ENCODE peak calls at places on chromosomes 5 and 9, in six cellular contexts. One of them, this sample, is unnamed. For H3K4me1, the result is how much of the 10 kb centered on the place peaks cover.

GRCh38 chr9:136080716-136081112 is 14.4 kb downstream of the NACC2 start:
- DNase-seq in lower lobe of right lung: peak
- DNase-seq in left lung: no peak
- DNase-seq in heart right ventricle: no peak
- DNase-seq in adrenal gland: no peak
- DNase-seq in IMR-90: no peak
- DNase-seq in this sample: no peak

GRCh38 chr9:134076644-134077043 is 8.8 kb upstream of the BRD3 start:
- DNase-seq in lower lobe of right lung: no peak
- DNase-seq in left lung: no peak
- DNase-seq in heart right ventricle: no peak
- DNase-seq in adrenal gland: no peak
- DNase-seq in IMR-90: no peak
- DNase-seq in this sample: no peak

GRCh38 chr9:112377087-112377486 is 2.8 kb upstream of the HSDL2 start:
- DNase-seq in lower lobe of right lung: no peak
- DNase-seq in left lung: no peak
- DNase-seq in heart right ventricle: no peak
- DNase-seq in adrenal gland: no peak
- DNase-seq in IMR-90: no peak
- DNase-seq in this sample: no peak

GRCh38 chr9:96327694-96328352 is 25.8 kb upstream of the HSD17B3 start:
- DNase-seq in lower lobe of right lung: no peak
- DNase-seq in left lung: no peak
- DNase-seq in heart right ventricle: peak
- DNase-seq in adrenal gland: no peak
- DNase-seq in IMR-90: peak
- DNase-seq in this sample: peak

GRCh38 chr5:28707706-28708105 is 1669.3 kb upstream of the CDH9 start:
- DNase-seq in lower lobe of right lung: no peak
- DNase-seq in left lung: no peak
- DNase-seq in heart right ventricle: no peak
- DNase-seq in adrenal gland: no peak
- DNase-seq in IMR-90: no peak
- DNase-seq in this sample: no peak

GRCh38 chr9:76732341-76732958 is 31.8 kb upstream of the PCA3 start:
- DNase-seq in lower lobe of right lung: no peak
- DNase-seq in left lung: no peak
- DNase-seq in heart right ventricle: no peak
- DNase-seq in adrenal gland: no peak
- DNase-seq in IMR-90: no peak
- DNase-seq in this sample: no peak

GRCh38 chr9:72204062-72204461 is 54.8 kb downstream of the GDA start:
- DNase-seq in lower lobe of right lung: no peak
- DNase-seq in left lung: no peak
- DNase-seq in heart right ventricle: no peak
- DNase-seq in adrenal gland: no peak
- DNase-seq in IMR-90: no peak
- DNase-seq in this sample: no peak

GRCh38 chr9:2725929-2726328 is 8.6 kb downstream of the KCNV2 start:
- DNase-seq in lower lobe of right lung: no peak
- DNase-seq in left lung: no peak
- DNase-seq in heart right ventricle: no peak
- DNase-seq in adrenal gland: no peak
- DNase-seq in IMR-90: no peak
- DNase-seq in this sample: no peak

GRCh38 chr5:124956471-124957029 is 210.1 kb upstream of the ZNF608 start:
- DNase-seq in lower lobe of right lung: no peak
- DNase-seq in left lung: no peak
- DNase-seq in heart right ventricle: no peak
- DNase-seq in adrenal gland: no peak
- DNase-seq in IMR-90: no peak
- DNase-seq in this sample: no peak

GRCh38 chr9:90098456-90098855 is 493.6 kb downstream of the GADD45G start:
- DNase-seq in lower lobe of right lung: no peak
- DNase-seq in left lung: no peak
- DNase-seq in heart right ventricle: no peak
- DNase-seq in adrenal gland: no peak
- DNase-seq in IMR-90: no peak
- DNase-seq in this sample: no peak

DNA sequence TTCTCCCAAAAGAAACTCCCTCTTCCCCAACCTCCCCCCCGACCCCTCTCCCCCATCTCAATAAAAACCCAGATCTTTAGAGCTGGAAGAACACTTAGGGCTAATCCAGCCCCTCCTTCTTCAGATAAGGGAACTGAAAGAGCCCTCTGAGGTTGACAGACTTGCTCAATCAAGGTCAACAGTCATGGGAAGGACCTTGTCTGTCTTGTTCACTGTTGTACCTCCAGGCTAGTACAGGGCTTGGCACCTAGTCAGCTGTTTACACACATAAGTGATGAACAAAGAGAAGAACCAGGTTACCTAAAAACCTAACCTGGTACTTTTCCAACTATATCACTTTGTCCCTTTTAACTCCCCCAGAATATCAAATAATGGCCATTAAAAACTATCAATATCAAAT is 2.4 kb downstream of the TTC39B start:
- DNase-seq in lower lobe of right lung: no peak
- DNase-seq in left lung: no peak
- DNase-seq in heart right ventricle: no peak
- DNase-seq in adrenal gland: no peak
- DNase-seq in IMR-90: no peak
- DNase-seq in this sample: peak
- H3K4me1 ChIP-seq in lower lobe of right lung: under half
- H3K4me1 ChIP-seq in left lung: under half
- H3K4me1 ChIP-seq in heart right ventricle: under half
- H3K4me1 ChIP-seq in adrenal gland: under half
- H3K4me1 ChIP-seq in IMR-90: under half
- H3K4me1 ChIP-seq in this sample: under half

DNA sequence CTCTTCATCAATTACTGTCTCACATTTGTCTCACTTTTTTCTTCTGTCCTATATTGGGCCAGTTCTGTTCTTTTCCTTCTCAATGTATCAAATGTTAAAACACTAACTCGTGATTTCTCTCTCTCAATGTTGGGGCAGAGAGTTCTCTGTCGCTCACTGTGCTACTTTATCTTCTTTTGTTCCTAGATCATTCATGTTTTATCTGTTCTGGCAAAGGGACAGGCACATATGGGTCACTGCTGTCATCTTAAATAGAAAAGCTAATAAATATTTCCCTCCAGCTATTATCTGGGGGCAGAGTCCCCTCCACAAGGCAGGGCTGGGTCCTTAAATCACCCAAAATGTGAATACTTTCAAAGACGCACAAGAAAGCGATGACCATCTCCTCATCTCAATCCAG is 214.0 kb downstream of the PTTG1 start:
- DNase-seq in lower lobe of right lung: no peak
- DNase-seq in left lung: no peak
- DNase-seq in heart right ventricle: no peak
- DNase-seq in adrenal gland: no peak
- DNase-seq in IMR-90: no peak
- DNase-seq in this sample: peak
- H3K4me1 ChIP-seq in lower lobe of right lung: under half
- H3K4me1 ChIP-seq in left lung: under half
- H3K4me1 ChIP-seq in heart right ventricle: under half
- H3K4me1 ChIP-seq in adrenal gland: under half
- H3K4me1 ChIP-seq in IMR-90: under half
- H3K4me1 ChIP-seq in this sample: under half

DNA sequence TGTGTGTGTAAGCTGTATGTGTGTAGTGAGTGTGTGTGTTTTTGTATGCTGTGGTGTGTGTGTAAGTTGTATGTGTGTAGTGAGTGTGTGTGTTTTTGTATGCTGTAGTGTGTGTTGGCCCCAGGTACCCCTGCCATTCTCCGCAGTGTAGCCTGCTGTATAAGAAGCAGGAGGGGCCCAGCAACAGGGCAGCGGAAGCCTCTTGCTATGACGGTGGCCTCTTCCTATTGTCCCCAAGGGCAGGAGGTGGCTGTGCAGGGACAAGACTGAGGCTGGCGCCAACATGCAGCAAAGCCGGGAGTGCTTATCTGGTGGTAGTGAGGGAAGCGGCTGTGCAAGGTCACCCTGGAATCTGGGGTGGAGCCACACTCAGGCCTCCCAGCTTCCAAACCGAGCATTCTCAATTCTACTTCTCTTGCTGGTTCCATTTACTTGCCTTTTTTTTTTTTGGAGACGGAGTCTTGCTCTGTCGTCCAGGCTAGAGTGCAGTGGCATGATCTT is 5.1 kb downstream of the SPAAR start:
- DNase-seq in lower lobe of right lung: peak
- DNase-seq in left lung: peak
- DNase-seq in heart right ventricle: peak
- DNase-seq in adrenal gland: peak
- DNase-seq in IMR-90: peak
- DNase-seq in this sample: peak
- H3K4me1 ChIP-seq in lower lobe of right lung: under half
- H3K4me1 ChIP-seq in left lung: under half
- H3K4me1 ChIP-seq in heart right ventricle: under half
- H3K4me1 ChIP-seq in adrenal gland: under half
- H3K4me1 ChIP-seq in IMR-90: under half
- H3K4me1 ChIP-seq in this sample: under half

DNA sequence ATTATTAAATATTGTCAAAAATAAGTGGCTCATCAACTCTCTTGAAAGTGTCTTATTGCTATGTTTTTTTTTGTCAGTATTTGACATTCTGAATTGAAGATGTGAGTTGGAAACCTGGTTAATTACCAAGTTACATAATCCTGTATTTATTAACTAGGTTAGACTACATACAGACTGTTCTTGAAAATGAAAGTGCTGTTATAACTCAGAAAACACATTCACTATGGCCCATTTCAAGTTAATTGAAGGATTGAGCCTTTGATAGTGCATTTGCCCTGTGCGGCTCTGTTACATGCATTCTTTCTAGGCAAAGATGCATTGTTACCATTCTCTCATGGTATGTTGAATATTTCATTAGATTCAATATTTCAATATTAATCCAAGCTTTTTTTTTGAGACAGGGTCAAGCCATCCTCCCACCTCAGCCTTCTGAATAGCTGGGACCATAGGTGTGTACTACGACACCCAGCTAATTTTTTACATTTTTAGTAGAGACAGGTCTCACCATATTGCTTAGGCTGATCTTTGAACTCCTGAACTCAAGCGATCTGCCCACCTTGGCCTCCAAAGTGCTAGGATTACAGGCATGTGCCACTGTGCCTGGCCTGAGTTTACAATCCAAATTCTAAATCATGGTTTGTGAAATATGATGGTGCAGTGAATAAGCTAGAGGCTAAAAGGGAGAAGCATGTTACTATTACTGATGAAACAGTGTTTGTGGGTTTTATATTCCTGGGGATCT is 10.0 kb downstream of the CTNNA1 start:
- DNase-seq in lower lobe of right lung: no peak
- DNase-seq in left lung: no peak
- DNase-seq in heart right ventricle: no peak
- DNase-seq in adrenal gland: no peak
- DNase-seq in IMR-90: no peak
- DNase-seq in this sample: no peak
- H3K4me1 ChIP-seq in lower lobe of right lung: half or more
- H3K4me1 ChIP-seq in left lung: half or more
- H3K4me1 ChIP-seq in heart right ventricle: half or more
- H3K4me1 ChIP-seq in adrenal gland: under half
- H3K4me1 ChIP-seq in IMR-90: under half
- H3K4me1 ChIP-seq in this sample: under half

DNA sequence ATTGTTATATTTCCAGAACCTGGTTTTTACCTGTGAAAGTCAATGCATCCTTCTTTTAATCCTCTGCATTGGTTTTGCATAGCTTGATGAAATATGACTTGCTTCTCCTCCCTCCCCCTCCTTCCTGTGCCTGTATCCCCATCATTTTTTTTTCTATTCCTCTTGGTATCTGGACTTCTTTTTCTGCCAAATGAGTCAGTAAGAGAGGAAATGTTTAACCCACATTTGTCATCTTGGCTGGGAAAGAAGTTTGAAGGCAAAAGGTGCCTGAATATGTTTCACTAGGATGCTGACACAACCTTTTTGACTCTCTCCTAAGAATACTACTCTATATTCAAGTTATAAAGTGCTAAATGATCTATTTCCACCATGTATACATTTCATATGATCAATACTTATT is 35.5 kb upstream of the CDKN2B start:
- DNase-seq in lower lobe of right lung: no peak
- DNase-seq in left lung: no peak
- DNase-seq in heart right ventricle: no peak
- DNase-seq in adrenal gland: no peak
- DNase-seq in IMR-90: peak
- DNase-seq in this sample: no peak
- H3K4me1 ChIP-seq in lower lobe of right lung: under half
- H3K4me1 ChIP-seq in left lung: under half
- H3K4me1 ChIP-seq in heart right ventricle: under half
- H3K4me1 ChIP-seq in adrenal gland: under half
- H3K4me1 ChIP-seq in IMR-90: under half
- H3K4me1 ChIP-seq in this sample: under half

This sample was measured in small intestine.